ENCODE peak calls at places on chromosomes 4 and X, in seven cellular contexts. One of them, this sample, is unnamed.

GRCh38 chrX:7093305-7093704 is 54.2 kb upstream of the STS start:
- DNase-seq in Peyer's patch: no peak
- DNase-seq in A549: no peak
- DNase-seq in HCT116: no peak
- DNase-seq in uterus: no peak
- DNase-seq in gastrocnemius medialis: no peak
- DNase-seq in upper lobe of left lung: no peak
- DNase-seq in this sample: no peak

GRCh38 chr4:129350800-129351199 is 254.8 kb downstream of the C4orf33 start:
- DNase-seq in uterus: no peak
- DNase-seq in A549: no peak
- DNase-seq in gastrocnemius medialis: no peak
- DNase-seq in Peyer's patch: no peak
- DNase-seq in HCT116: no peak
- DNase-seq in upper lobe of left lung: peak
- DNase-seq in this sample: no peak

GRCh38 chr4:107939307-107939706 is 8.0 kb downstream of the CYP2U1 start:
- DNase-seq in Peyer's patch: no peak
- DNase-seq in A549: no peak
- DNase-seq in HCT116: no peak
- DNase-seq in uterus: no peak
- DNase-seq in gastrocnemius medialis: no peak
- DNase-seq in upper lobe of left lung: no peak
- DNase-seq in this sample: no peak

GRCh38 chr4:147842573-147842972 is 110.7 kb downstream of the ARHGAP10 start:
- DNase-seq in uterus: peak
- DNase-seq in HCT116: no peak
- DNase-seq in Peyer's patch: no peak
- DNase-seq in gastrocnemius medialis: no peak
- DNase-seq in A549: no peak
- DNase-seq in upper lobe of left lung: no peak
- DNase-seq in this sample: no peak

GRCh38 chr4:77776182-77777134 is 42.7 kb downstream of the CNOT6L start:
- DNase-seq in gastrocnemius medialis: no peak
- DNase-seq in HCT116: no peak
- DNase-seq in Peyer's patch: no peak
- DNase-seq in upper lobe of left lung: no peak
- DNase-seq in A549: no peak
- DNase-seq in uterus: no peak
- DNase-seq in this sample: no peak

GRCh38 chr4:174919886-174920423 is 1.8 kb downstream of the ADAM29 start:
- DNase-seq in gastrocnemius medialis: no peak
- DNase-seq in uterus: no peak
- DNase-seq in upper lobe of left lung: no peak
- DNase-seq in Peyer's patch: no peak
- DNase-seq in A549: no peak
- DNase-seq in HCT116: no peak
- DNase-seq in this sample: no peak

GRCh38 chrX:24696241-24696640 is 2.5 kb downstream of the POLA1 start:
- DNase-seq in uterus: no peak
- DNase-seq in upper lobe of left lung: no peak
- DNase-seq in A549: no peak
- DNase-seq in HCT116: no peak
- DNase-seq in gastrocnemius medialis: no peak
- DNase-seq in Peyer's patch: no peak
- DNase-seq in this sample: no peak

GRCh38 chrX:132842839-132843238 is 115.6 kb downstream of the HS6ST2 start:
- DNase-seq in HCT116: no peak
- DNase-seq in uterus: no peak
- DNase-seq in gastrocnemius medialis: no peak
- DNase-seq in A549: peak
- DNase-seq in Peyer's patch: no peak
- DNase-seq in upper lobe of left lung: no peak
- DNase-seq in this sample: no peak

GRCh38 chr4:16626945-16627344 is 271.5 kb downstream of the LDB2 start:
- DNase-seq in gastrocnemius medialis: no peak
- DNase-seq in HCT116: no peak
- DNase-seq in Peyer's patch: no peak
- DNase-seq in upper lobe of left lung: no peak
- DNase-seq in uterus: peak
- DNase-seq in A549: no peak
- DNase-seq in this sample: no peak

GRCh38 chr4:79042079-79042674 is 102.9 kb upstream of the PAQR3 start:
- DNase-seq in HCT116: peak
- DNase-seq in Peyer's patch: no peak
- DNase-seq in uterus: no peak
- DNase-seq in A549: peak
- DNase-seq in upper lobe of left lung: no peak
- DNase-seq in gastrocnemius medialis: no peak
- DNase-seq in this sample: peak

GRCh38 chr4:186244835-186245234 is 17.5 kb downstream of the KLKB1 start:
- DNase-seq in uterus: no peak
- DNase-seq in gastrocnemius medialis: no peak
- DNase-seq in HCT116: no peak
- DNase-seq in Peyer's patch: no peak
- DNase-seq in A549: no peak
- DNase-seq in upper lobe of left lung: no peak
- DNase-seq in this sample: no peak

GRCh38 chrX:47321386-47321785 is 49.0 kb upstream of the ZNF157 start:
- DNase-seq in Peyer's patch: no peak
- DNase-seq in A549: peak
- DNase-seq in upper lobe of left lung: peak
- DNase-seq in uterus: peak
- DNase-seq in HCT116: no peak
- DNase-seq in gastrocnemius medialis: no peak
- DNase-seq in this sample: no peak

GRCh38 chr4:43458293-43458692 is 565.8 kb downstream of the GRXCR1 start:
- DNase-seq in gastrocnemius medialis: no peak
- DNase-seq in HCT116: no peak
- DNase-seq in uterus: no peak
- DNase-seq in A549: no peak
- DNase-seq in Peyer's patch: no peak
- DNase-seq in upper lobe of left lung: no peak
- DNase-seq in this sample: no peak

GRCh38 chr4:24683116-24683515 is 98.8 kb upstream of the DHX15 start:
- DNase-seq in Peyer's patch: no peak
- DNase-seq in A549: no peak
- DNase-seq in gastrocnemius medialis: no peak
- DNase-seq in uterus: no peak
- DNase-seq in upper lobe of left lung: no peak
- DNase-seq in HCT116: no peak
- DNase-seq in this sample: no peak

GRCh38 chr4:124722069-124722468 is 9.5 kb upstream of the ANKRD50 start:
- DNase-seq in gastrocnemius medialis: no peak
- DNase-seq in Peyer's patch: no peak
- DNase-seq in uterus: no peak
- DNase-seq in A549: no peak
- DNase-seq in upper lobe of left lung: no peak
- DNase-seq in HCT116: no peak
- DNase-seq in this sample: no peak

GRCh38 chr4:120919358-120919757 is 3.2 kb downstream of the PRDM5 start:
- DNase-seq in gastrocnemius medialis: no peak
- DNase-seq in HCT116: no peak
- DNase-seq in Peyer's patch: no peak
- DNase-seq in uterus: no peak
- DNase-seq in upper lobe of left lung: no peak
- DNase-seq in A549: no peak
- DNase-seq in this sample: no peak

GRCh38 chrX:129957241-129958099 is 25.0 kb upstream of the BCORL1 start:
- DNase-seq in gastrocnemius medialis: no peak
- DNase-seq in uterus: peak
- DNase-seq in HCT116: peak
- DNase-seq in A549: peak
- DNase-seq in Peyer's patch: peak
- DNase-seq in upper lobe of left lung: peak
- DNase-seq in this sample: peak
- TF ChIP-seq POLR2A in gastrocnemius medialis: no peak
- TF ChIP-seq POLR2A in uterus: no peak
- TF ChIP-seq POLR2A in HCT116: peak
- TF ChIP-seq POLR2A in A549: peak
- TF ChIP-seq POLR2A in Peyer's patch: no peak
- TF ChIP-seq POLR2A in upper lobe of left lung: no peak
- TF ChIP-seq POLR2A in this sample: peak

GRCh38 chr4:89307185-89307445 is 485 bp downstream of the GPRIN3 start:
- DNase-seq in uterus: no peak
- DNase-seq in gastrocnemius medialis: no peak
- DNase-seq in upper lobe of left lung: no peak
- DNase-seq in A549: no peak
- DNase-seq in Peyer's patch: no peak
- DNase-seq in HCT116: no peak
- DNase-seq in this sample: no peak

GRCh38 chr4:89305028-89305427 is 2.6 kb downstream of the GPRIN3 start:
- DNase-seq in gastrocnemius medialis: no peak
- DNase-seq in HCT116: no peak
- DNase-seq in upper lobe of left lung: no peak
- DNase-seq in A549: peak
- DNase-seq in uterus: no peak
- DNase-seq in Peyer's patch: no peak
- DNase-seq in this sample: no peak

GRCh38 chr4:89307446-89308160 is at the start of gene GPRIN3:
- DNase-seq in Peyer's patch: peak
- DNase-seq in A549: peak
- DNase-seq in gastrocnemius medialis: no peak
- DNase-seq in upper lobe of left lung: peak
- DNase-seq in uterus: peak
- DNase-seq in HCT116: no peak
- DNase-seq in this sample: peak

GRCh38 chr4:89306486-89307184 is 965 bp downstream of the GPRIN3 start:
- DNase-seq in gastrocnemius medialis: no peak
- DNase-seq in HCT116: no peak
- DNase-seq in A549: peak
- DNase-seq in upper lobe of left lung: no peak
- DNase-seq in uterus: no peak
- DNase-seq in Peyer's patch: no peak
- DNase-seq in this sample: no peak

GRCh38 chr4:89305712-89306437 is 1.7 kb downstream of the GPRIN3 start:
- DNase-seq in upper lobe of left lung: peak
- DNase-seq in HCT116: no peak
- DNase-seq in gastrocnemius medialis: no peak
- DNase-seq in Peyer's patch: no peak
- DNase-seq in uterus: no peak
- DNase-seq in A549: peak
- DNase-seq in this sample: no peak
- TF ChIP-seq POLR2A in upper lobe of left lung: peak
- TF ChIP-seq POLR2A in HCT116: no peak
- TF ChIP-seq POLR2A in gastrocnemius medialis: no peak
- TF ChIP-seq POLR2A in Peyer's patch: peak
- TF ChIP-seq POLR2A in uterus: no peak
- TF ChIP-seq POLR2A in A549: no peak
- TF ChIP-seq POLR2A in this sample: no peak

DNA sequence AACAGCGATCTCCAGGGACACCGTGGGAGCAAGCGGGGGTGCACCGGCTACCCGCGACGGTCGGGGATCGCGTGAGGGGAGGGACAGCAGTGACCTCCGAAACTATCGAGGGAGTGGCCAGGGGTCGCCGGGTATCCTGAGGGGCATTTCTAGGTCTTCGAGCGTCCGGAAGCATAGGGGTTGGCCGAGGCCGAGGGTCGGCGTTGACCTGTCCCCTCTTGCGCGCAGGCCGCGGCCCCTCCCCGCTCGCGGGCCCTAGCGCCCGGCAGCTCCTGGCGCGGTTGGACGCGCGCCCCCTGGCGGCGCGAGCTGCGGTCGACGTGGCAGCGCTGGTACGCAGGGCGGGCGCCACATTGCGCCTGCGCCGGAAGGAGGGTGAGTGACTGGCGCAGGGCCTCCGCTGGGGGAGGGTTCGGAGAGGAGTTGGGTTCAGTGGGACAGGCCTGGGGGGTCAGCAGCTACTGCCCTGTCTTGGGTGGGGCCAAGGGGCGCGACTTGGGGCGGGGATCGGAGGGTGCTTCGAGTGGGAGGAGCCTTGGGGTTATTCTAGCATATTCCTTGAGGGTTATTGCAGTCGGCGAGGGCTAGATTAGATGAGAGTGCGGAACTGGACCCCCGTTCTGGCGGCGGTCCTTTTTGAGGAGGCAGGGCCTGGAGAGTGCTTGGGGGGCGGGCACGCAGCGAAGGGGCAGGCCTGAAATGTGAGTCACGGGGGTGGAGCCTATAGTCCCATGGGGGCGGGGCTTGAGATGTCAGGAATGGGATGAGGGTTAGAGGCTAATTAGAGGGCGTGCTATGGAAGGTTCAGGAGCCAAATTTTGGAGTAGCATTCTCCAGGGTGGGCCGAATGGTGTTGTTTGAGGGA is 1.2 kb downstream of the MAGIX start:
- DNase-seq in Peyer's patch: peak
- DNase-seq in uterus: peak
- DNase-seq in A549: peak
- DNase-seq in HCT116: peak
- DNase-seq in gastrocnemius medialis: peak
- DNase-seq in upper lobe of left lung: peak
- DNase-seq in this sample: peak
- TF ChIP-seq POLR2A in Peyer's patch: no peak
- TF ChIP-seq POLR2A in uterus: peak
- TF ChIP-seq POLR2A in A549: peak
- TF ChIP-seq POLR2A in HCT116: peak
- TF ChIP-seq POLR2A in gastrocnemius medialis: peak
- TF ChIP-seq POLR2A in upper lobe of left lung: peak
- TF ChIP-seq POLR2A in this sample: peak

GRCh38 chrX:73851014-73852009 is 288.3 kb downstream of the CHIC1 start:
- DNase-seq in A549: no peak
- DNase-seq in uterus: peak
- DNase-seq in HCT116: no peak
- DNase-seq in upper lobe of left lung: peak
- DNase-seq in Peyer's patch: peak
- DNase-seq in gastrocnemius medialis: no peak
- DNase-seq in this sample: no peak
- TF ChIP-seq POLR2A in A549: no peak
- TF ChIP-seq POLR2A in uterus: no peak
- TF ChIP-seq POLR2A in HCT116: no peak
- TF ChIP-seq POLR2A in upper lobe of left lung: peak
- TF ChIP-seq POLR2A in Peyer's patch: no peak
- TF ChIP-seq POLR2A in gastrocnemius medialis: no peak
- TF ChIP-seq POLR2A in this sample: no peak

GRCh38 chr4:6574747-6575502 is at the start of gene MAN2B2:
- DNase-seq in upper lobe of left lung: peak
- DNase-seq in A549: peak
- DNase-seq in gastrocnemius medialis: peak
- DNase-seq in uterus: peak
- DNase-seq in HCT116: peak
- DNase-seq in Peyer's patch: peak
- DNase-seq in this sample: peak
- TF ChIP-seq POLR2A in upper lobe of left lung: no peak
- TF ChIP-seq POLR2A in A549: peak
- TF ChIP-seq POLR2A in gastrocnemius medialis: no peak
- TF ChIP-seq POLR2A in uterus: no peak
- TF ChIP-seq POLR2A in HCT116: no peak
- TF ChIP-seq POLR2A in Peyer's patch: peak
- TF ChIP-seq POLR2A in this sample: peak

GRCh38 chrX:16683007-16683664 is 29.3 kb downstream of the CTPS2 start:
- DNase-seq in A549: no peak
- DNase-seq in Peyer's patch: no peak
- DNase-seq in upper lobe of left lung: no peak
- DNase-seq in HCT116: no peak
- DNase-seq in gastrocnemius medialis: no peak
- DNase-seq in uterus: no peak
- DNase-seq in this sample: no peak
- TF ChIP-seq POLR2A in A549: no peak
- TF ChIP-seq POLR2A in Peyer's patch: no peak
- TF ChIP-seq POLR2A in upper lobe of left lung: no peak
- TF ChIP-seq POLR2A in HCT116: no peak
- TF ChIP-seq POLR2A in gastrocnemius medialis: no peak
- TF ChIP-seq POLR2A in uterus: no peak
- TF ChIP-seq POLR2A in this sample: no peak

GRCh38 chr4:37890501-37891220 is at the start of gene TBC1D1:
- DNase-seq in gastrocnemius medialis: peak
- DNase-seq in Peyer's patch: peak
- DNase-seq in HCT116: no peak
- DNase-seq in A549: peak
- DNase-seq in uterus: peak
- DNase-seq in upper lobe of left lung: peak
- DNase-seq in this sample: no peak
- TF ChIP-seq POLR2A in gastrocnemius medialis: peak
- TF ChIP-seq POLR2A in Peyer's patch: no peak
- TF ChIP-seq POLR2A in HCT116: no peak
- TF ChIP-seq POLR2A in A549: no peak
- TF ChIP-seq POLR2A in uterus: no peak
- TF ChIP-seq POLR2A in upper lobe of left lung: no peak
- TF ChIP-seq POLR2A in this sample: no peak